ENCODE peak calls at places on chromosomes 3 and 15, in ten cellular contexts. T, W, S, V, R, X, Z, F, K and J are unnamed samples.

GRCh38 chr15:25679492-25679891 is 183.6 kb downstream of the ATP10A start:
- DNase-seq in T (no peak), W (no peak), S (no peak), V (no peak), R (no peak), X (no peak), Z (no peak), F (no peak), K (no peak), J (no peak)

GRCh38 chr3:11459147-11459837 is 184.4 kb downstream of the VGLL4 start:
- DNase-seq in T (no peak), W (no peak), S (no peak), V (no peak), R (no peak), X (no peak), Z (no peak), F (no peak), K (no peak), J (no peak)

GRCh38 chr3:52896613-52897012 is 735 bp downstream of the STIMATE start:
- DNase-seq in T (no peak), W (peak), S (no peak), V (no peak), R (no peak), X (peak), Z (no peak), F (no peak), K (no peak), J (no peak)

GRCh38 chr3:189365609-189366564 is 194.1 kb downstream of the TPRG1 start:
- DNase-seq in T (no peak), W (no peak), S (no peak), V (no peak), R (peak), X (no peak), Z (no peak), F (no peak), K (no peak), J (no peak)

GRCh38 chr3:31688847-31689246 is 156.1 kb downstream of the STT3B start:
- DNase-seq in T (no peak), W (no peak), S (no peak), V (no peak), R (no peak), X (no peak), Z (no peak), F (no peak), K (no peak), J (no peak)

GRCh38 chr15:29734917-29735572 is 87.2 kb downstream of the TJP1 start:
- DNase-seq in T (no peak), W (peak), S (no peak), V (no peak), R (peak), X (no peak), Z (no peak), F (no peak), K (no peak), J (no peak)

GRCh38 chr3:133662256-133662773 is 574 bp upstream of the TOPBP1 start:
- DNase-seq in T (no peak), W (peak), S (no peak), V (no peak), R (peak), X (peak), Z (no peak), F (peak), K (no peak), J (no peak)

GRCh38 chr3:37608061-37608702 is 253.5 kb upstream of the CTDSPL start:
- DNase-seq in T (no peak), W (peak), S (no peak), V (no peak), R (no peak), X (no peak), Z (no peak), F (no peak), K (no peak), J (no peak)

GRCh38 chr3:23594066-23594465 is 211.7 kb upstream of the UBE2E1 start:
- DNase-seq in T (no peak), W (no peak), S (no peak), V (no peak), R (peak), X (no peak), Z (no peak), F (no peak), K (no peak), J (no peak)

GRCh38 chr15:38148476-38148875 is 104.2 kb upstream of the SPRED1 start:
- DNase-seq in T (no peak), W (no peak), S (no peak), V (no peak), R (no peak), X (no peak), Z (no peak), F (no peak), K (no peak), J (no peak)

GRCh38 chr3:172106989-172107388 is 67.6 kb downstream of the FNDC3B start:
- DNase-seq in T (no peak), W (no peak), S (peak), V (no peak), R (peak), X (no peak), Z (peak), F (peak), K (no peak), J (peak)

GRCh38 chr15:77654975-77655374 is 22.3 kb upstream of the LINGO1 start:
- DNase-seq in T (no peak), W (peak), S (no peak), V (no peak), R (no peak), X (peak), Z (no peak), F (peak), K (no peak), J (no peak)

GRCh38 chr3:56837196-56837955 is 35.6 kb upstream of the ARHGEF3 start:
- DNase-seq in T (no peak), W (no peak), S (no peak), V (no peak), R (no peak), X (no peak), Z (no peak), F (no peak), K (no peak), J (no peak)

GRCh38 chr3:187852842-187853727 is 107.8 kb upstream of the BCL6 start:
- DNase-seq in T (no peak), W (peak), S (no peak), V (no peak), R (no peak), X (no peak), Z (no peak), F (peak), K (no peak), J (no peak)

GRCh38 chr15:66748320-66748779 is 46.3 kb downstream of the SMAD6 start:
- DNase-seq in T (no peak), W (no peak), S (no peak), V (no peak), R (peak), X (no peak), Z (no peak), F (no peak), K (peak), J (no peak)

GRCh38 chr3:129611812-129612349 is 5.4 kb upstream of the PLXND1 start:
- DNase-seq in T (no peak), W (no peak), S (no peak), V (peak), R (peak), X (peak), Z (no peak), F (no peak), K (no peak), J (no peak)

GRCh38 chr3:36679384-36680200 is 84.8 kb downstream of the DCLK3 start:
- DNase-seq in T (no peak), W (no peak), S (no peak), V (no peak), R (peak), X (no peak), Z (no peak), F (no peak), K (peak), J (no peak)

GRCh38 chr3:119560160-119560559 is 746 bp upstream of the CD80 start:
- DNase-seq in T (no peak), W (no peak), S (no peak), V (no peak), R (no peak), X (no peak), Z (no peak), F (no peak), K (no peak), J (no peak)

GRCh38 chr3:170222647-170223541 is 670 bp downstream of the PRKCI start:
- DNase-seq in T (peak), W (peak), S (no peak), V (no peak), R (peak), X (peak), Z (peak), F (peak), K (no peak), J (peak)

GRCh38 chr3:61464785-61465184 is 96.6 kb upstream of the PTPRG start:
- DNase-seq in T (no peak), W (no peak), S (no peak), V (no peak), R (no peak), X (no peak), Z (no peak), F (no peak), K (no peak), J (no peak)

GRCh38 chr3:9915252-9916141 is 1.4 kb upstream of the IL17RC start:
- DNase-seq in T (peak), W (peak), S (peak), V (peak), R (peak), X (peak), Z (peak), F (peak), K (no peak), J (no peak)

GRCh38 chr3:100234364-100234763 is 26.4 kb upstream of the TBC1D23 start:
- DNase-seq in T (no peak), W (no peak), S (no peak), V (no peak), R (no peak), X (no peak), Z (no peak), F (no peak), K (no peak), J (no peak)

GRCh38 chr3:185796431-185797107 is 28.3 kb downstream of the IGF2BP2 start:
- DNase-seq in T (no peak), W (peak), S (no peak), V (no peak), R (peak), X (no peak), Z (no peak), F (peak), K (no peak), J (no peak)

GRCh38 chr3:100045696-100046095 is 68.6 kb downstream of the FILIP1L start:
- DNase-seq in T (peak), W (peak), S (peak), V (peak), R (peak), X (no peak), Z (no peak), F (no peak), K (peak), J (no peak)

GRCh38 chr3:160754371-160754854 is 1.6 kb upstream of the PPM1L start:
- DNase-seq in T (peak), W (peak), S (peak), V (peak), R (peak), X (peak), Z (peak), F (peak), K (no peak), J (peak)

GRCh38 chr3:129039271-129040038 is 21.1 kb upstream of the GP9 start:
- DNase-seq in T (peak), W (peak), S (no peak), V (no peak), R (no peak), X (peak), Z (no peak), F (peak), K (no peak), J (no peak)

DNA sequence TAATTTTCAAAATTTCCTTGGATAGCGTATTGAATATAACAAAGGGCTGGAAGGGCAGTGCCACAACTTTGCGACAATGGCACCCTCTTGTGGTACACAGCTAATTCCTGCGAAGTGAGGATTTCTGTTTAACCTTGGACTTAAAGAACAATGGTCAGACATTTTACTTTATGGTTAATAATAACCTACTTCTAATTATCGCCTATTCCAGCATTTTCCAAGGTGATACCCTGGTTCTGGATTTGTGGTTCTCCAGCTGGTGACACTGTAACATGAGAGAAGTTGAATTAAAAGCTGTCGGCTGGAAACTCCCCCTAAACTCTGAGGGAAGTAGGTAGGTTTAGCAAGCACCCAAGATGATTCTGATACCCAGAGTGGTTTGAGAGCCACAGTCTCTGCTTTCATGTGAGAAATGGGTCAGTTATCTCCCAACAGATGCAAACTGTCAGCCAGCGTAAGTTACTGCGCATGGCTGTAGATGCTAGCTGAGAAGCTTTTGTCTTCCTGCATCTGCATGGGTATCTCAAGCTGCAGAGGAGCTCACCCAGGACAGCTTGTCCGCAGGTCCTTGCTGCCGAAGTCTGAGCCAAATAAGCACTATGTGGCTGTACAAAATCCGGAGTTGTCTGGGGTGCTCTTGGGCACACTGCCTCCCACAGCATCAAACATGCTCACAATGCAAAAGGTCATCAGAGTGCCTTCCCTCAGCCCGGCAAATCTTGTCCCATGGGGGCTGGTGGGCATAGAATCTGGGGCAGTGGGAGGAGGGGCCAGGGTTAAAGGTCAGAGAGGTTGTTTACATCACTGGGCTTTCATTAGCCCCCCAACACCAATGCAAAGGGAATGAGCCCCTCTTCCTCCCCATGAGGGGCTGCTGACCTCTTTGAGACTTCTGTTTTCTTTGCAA is 6.6 kb upstream of the CHSY1 start:
- DNase-seq in T (no peak), W (peak), S (peak), V (no peak), R (peak), X (peak), Z (peak), F (peak), K (no peak), J (peak)
- H3K27ac ChIP-seq in T (no peak), W (no peak), S (no peak), V (no peak), R (no peak), X (no peak), Z (no peak), F (no peak), K (no peak), J (no peak)

DNA sequence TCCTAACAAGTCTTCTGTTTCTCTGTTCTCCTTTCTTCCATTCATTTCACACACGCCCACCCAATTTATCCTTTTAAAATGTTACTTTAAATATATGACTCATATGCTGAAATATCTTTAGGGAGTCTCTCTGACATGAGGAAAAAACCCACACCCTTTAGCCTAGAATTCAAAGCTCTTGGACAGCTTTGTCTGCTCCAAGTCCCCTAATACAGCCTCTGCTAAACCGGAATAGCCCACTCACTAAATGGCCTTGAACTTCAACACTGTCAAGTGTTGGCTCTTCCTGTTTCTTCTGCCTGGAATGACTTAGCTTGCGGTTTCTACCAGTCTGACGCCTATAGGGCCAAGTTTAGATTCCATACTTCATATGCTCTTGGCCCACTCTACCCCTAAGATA is 3.3 kb upstream of the CD96 start:
- DNase-seq in T (no peak), W (no peak), S (no peak), V (no peak), R (peak), X (no peak), Z (no peak), F (no peak), K (no peak), J (no peak)
- H3K4me3 ChIP-seq in T (no peak), W (no peak), S (no peak), V (no peak), R (no peak), X (no peak), Z (no peak), F (no peak), K (no peak), J (no peak)

GRCh38 chr15:74528876-74529275 is 12.1 kb upstream of the ARID3B start:
- DNase-seq in T (no peak), W (no peak), S (no peak), V (no peak), R (no peak), X (no peak), Z (no peak), F (no peak), K (no peak), J (no peak)

GRCh38 chr15:74525328-74525727 is 15.7 kb upstream of the ARID3B start:
- DNase-seq in T (no peak), W (no peak), S (no peak), V (no peak), R (peak), X (no peak), Z (no peak), F (no peak), K (no peak), J (no peak)

GRCh38 chr15:74523982-74524381 is 17.0 kb upstream of the ARID3B start:
- DNase-seq in T (no peak), W (peak), S (no peak), V (no peak), R (no peak), X (no peak), Z (no peak), F (peak), K (no peak), J (no peak)

GRCh38 chr15:74529911-74530310 is 11.1 kb upstream of the ARID3B start:
- DNase-seq in T (no peak), W (no peak), S (no peak), V (no peak), R (peak), X (no peak), Z (no peak), F (no peak), K (peak), J (no peak)

GRCh38 chr15:74525946-74526345 is 15.1 kb upstream of the ARID3B start:
- DNase-seq in T (no peak), W (no peak), S (no peak), V (no peak), R (no peak), X (no peak), Z (no peak), F (peak), K (no peak), J (no peak)
- H3K27ac ChIP-seq in T (no peak), W (no peak), S (no peak), V (no peak), R (no peak), X (no peak), Z (no peak), F (no peak), K (no peak), J (no peak)

DNA sequence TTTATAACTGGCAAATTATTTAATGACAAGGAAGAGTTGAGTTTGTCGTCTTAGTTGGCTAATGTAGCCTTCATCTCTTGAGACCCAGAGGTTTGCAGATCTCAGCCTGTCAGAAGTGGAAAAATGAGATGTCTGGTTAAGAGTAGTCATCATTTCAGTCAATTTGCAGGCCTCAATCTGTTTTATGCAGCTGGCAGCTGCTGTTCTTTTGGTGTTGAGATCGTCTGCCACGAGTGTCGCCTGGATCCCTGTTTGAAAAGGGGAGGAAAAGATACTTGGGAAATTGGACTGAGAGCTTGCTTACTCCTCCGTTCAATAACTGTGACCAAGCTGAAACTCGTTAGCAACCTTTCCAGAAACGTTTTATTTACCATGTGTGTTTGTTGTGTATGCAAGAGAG is 2.3 kb downstream of the PHLDB2 start:
- DNase-seq in T (no peak), W (no peak), S (no peak), V (no peak), R (no peak), X (no peak), Z (no peak), F (no peak), K (no peak), J (no peak)
- H3K4me3 ChIP-seq in T (peak), W (peak), S (no peak), V (peak), R (peak), X (peak), Z (no peak), F (no peak), K (peak), J (no peak)

DNA sequence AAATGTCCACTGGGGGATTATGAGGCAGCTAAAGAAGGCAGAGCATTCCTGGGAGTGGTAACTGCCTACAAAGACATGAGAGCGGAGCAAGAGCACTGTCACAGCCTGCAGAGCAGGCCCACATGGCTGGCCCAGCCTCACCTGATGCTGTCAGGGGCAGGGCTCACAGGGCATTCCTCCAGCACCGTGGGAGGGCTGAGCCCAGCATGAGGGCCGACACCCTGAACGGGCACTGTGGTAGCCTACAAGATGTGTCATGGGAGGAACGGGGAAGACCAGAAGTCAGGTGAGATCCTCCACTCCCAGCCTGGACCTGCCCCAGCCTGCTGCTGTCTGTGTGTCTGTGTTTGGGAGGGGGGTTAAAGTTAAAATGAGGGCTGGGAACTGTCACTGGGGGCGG is 30.1 kb downstream of the CCDC12 start:
- DNase-seq in T (no peak), W (peak), S (no peak), V (no peak), R (no peak), X (peak), Z (no peak), F (peak), K (no peak), J (no peak)
- H3K27ac ChIP-seq in T (peak), W (peak), S (no peak), V (peak), R (peak), X (no peak), Z (peak), F (peak), K (no peak), J (peak)

GRCh38 chr3:183579967-183580720 is 24.6 kb upstream of the KLHL6 start:
- DNase-seq in T (no peak), W (peak), S (no peak), V (no peak), R (peak), X (no peak), Z (no peak), F (peak), K (no peak), J (no peak)
- H3K4me3 ChIP-seq in T (no peak), W (no peak), S (no peak), V (peak), R (no peak), X (no peak), Z (no peak), F (no peak), K (no peak), J (no peak)

DNA sequence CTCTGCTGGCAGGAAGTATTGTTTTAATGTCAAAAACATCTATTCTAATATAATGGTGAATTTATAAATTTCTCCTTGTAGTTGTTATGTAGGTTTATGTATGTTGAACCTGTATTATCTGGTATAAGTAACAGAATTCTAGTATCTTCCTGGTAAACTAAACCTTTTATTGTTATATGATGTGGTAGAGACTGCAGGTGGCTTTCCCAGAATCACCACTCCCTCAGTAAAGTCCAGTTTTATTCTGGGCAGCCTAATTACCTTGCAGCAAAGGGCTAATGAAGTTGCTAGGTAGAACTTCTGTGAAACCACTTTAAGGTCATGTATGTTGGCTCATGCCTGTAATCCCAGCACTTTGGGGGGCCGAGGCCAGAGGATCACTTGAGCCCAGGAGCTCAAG is 15.6 kb downstream of the CSNK1G1 start:
- DNase-seq in T (no peak), W (no peak), S (no peak), V (no peak), R (no peak), X (no peak), Z (no peak), F (peak), K (no peak), J (no peak)
- H3K27ac ChIP-seq in T (no peak), W (no peak), S (no peak), V (no peak), R (peak), X (no peak), Z (no peak), F (no peak), K (no peak), J (no peak)